ENCODE peak calls at places on chromosomes 12 and 14, in seven cellular contexts. H, Q, B, V, X, S and Y are unnamed samples.
A peak's percentile ranks its signal among the peaks of the same experiment; 100 is the strongest.

GRCh38 chr12:95116773-95117172 is 43.4 kb upstream of the NR2C1 start:
- DNase-seq in S (no peak), H (no peak), V (no peak), B (peak; percentile 82), X (no peak), Q (peak; percentile 36), Y (no peak)

GRCh38 chr12:92933606-92934005 is 4.5 kb upstream of the EEA1 start:
- DNase-seq in H (no peak), S (no peak), X (no peak), V (no peak), Q (no peak), B (no peak), Y (no peak)

GRCh38 chr14:92726135-92726932 is 22.1 kb downstream of the LGMN start:
- DNase-seq in H (peak; percentile 32), B (peak; percentile 39), X (no peak), V (peak; percentile 88), S (no peak), Q (peak; percentile 87), Y (no peak)

GRCh38 chr12:124162151-124163110 is 132.5 kb upstream of the RFLNA start:
- DNase-seq in B (peak; percentile 6), X (no peak), V (peak; percentile 60), Q (no peak), S (no peak), H (no peak), Y (no peak)

GRCh38 chr12:18723752-18724151 is 14.1 kb downstream of the PLCZ1 start:
- DNase-seq in Q (peak; percentile 16), S (no peak), X (no peak), B (peak; percentile 73), H (no peak), V (no peak), Y (no peak)

GRCh38 chr12:119208626-119209061 is 29.9 kb downstream of the HSPB8 start:
- DNase-seq in H (peak; percentile 12), Q (no peak), V (peak; percentile 54), B (no peak), X (peak; percentile 17), S (peak; percentile 95), Y (peak; percentile 79)

GRCh38 chr14:95515523-95516517 is 630 bp downstream of the SYNE3 start:
- DNase-seq in S (no peak), H (peak; percentile 52), B (no peak), Q (peak; percentile 74), V (peak; percentile 85), X (peak; percentile 80), Y (peak; percentile 81)

GRCh38 chr12:112303004-112303403 is 79.2 kb downstream of the HECTD4 start:
- DNase-seq in V (no peak), H (no peak), X (no peak), S (no peak), B (no peak), Q (peak; percentile 67), Y (no peak)

GRCh38 chr12:114671664-114672476 is 12.1 kb downstream of the TBX3 start:
- DNase-seq in V (no peak), H (no peak), Q (no peak), B (no peak), S (no peak), X (peak; percentile 83), Y (no peak)

GRCh38 chr14:94062344-94062904 is 18.6 kb downstream of the DDX24 start:
- DNase-seq in X (no peak), V (no peak), H (no peak), Q (no peak), S (peak; percentile 47), B (no peak), Y (no peak)

GRCh38 chr14:51479584-51480305 is 172.0 kb upstream of the FRMD6 start:
- DNase-seq in H (no peak), B (no peak), X (no peak), Q (no peak), S (no peak), V (no peak), Y (no peak)

GRCh38 chr12:65952737-65953209 is 128.5 kb downstream of the HMGA2 start:
- DNase-seq in H (no peak), Q (peak; percentile 13), B (no peak), V (peak; percentile 16), X (no peak), S (no peak), Y (no peak)

GRCh38 chr14:103514596-103515421 is 7.8 kb downstream of the CKB start:
- DNase-seq in B (no peak), V (no peak), Q (no peak), S (no peak), H (no peak), X (no peak), Y (no peak)

GRCh38 chr14:69288001-69288771 is 28.2 kb downstream of the GALNT16 start:
- DNase-seq in S (no peak), V (peak; percentile 27), Q (peak; percentile 46), H (peak; percentile 37), X (peak; percentile 42), B (no peak), Y (peak; percentile 23)

GRCh38 chr12:57898308-57898970 is 42.9 kb upstream of the ATP23 start:
- DNase-seq in X (no peak), Q (no peak), S (no peak), B (no peak), H (no peak), V (peak; percentile 48), Y (no peak)

GRCh38 chr12:591571-592505 is 71.4 kb downstream of the NINJ2 start:
- DNase-seq in V (no peak), Q (no peak), S (no peak), B (no peak), H (peak; percentile 84), X (peak; percentile 97), Y (peak; percentile 52)

GRCh38 chr12:67916266-67916970 is 72.8 kb upstream of the IFNG-AS1 start:
- DNase-seq in H (no peak), X (no peak), V (no peak), S (no peak), B (no peak), Q (no peak), Y (no peak)

GRCh38 chr14:101739446-101740141 is 21.9 kb upstream of the PPP2R5C start:
- DNase-seq in Q (no peak), V (no peak), H (no peak), X (no peak), B (no peak), S (peak; percentile 74), Y (no peak)

GRCh38 chr12:22287776-22288621 is 46.5 kb downstream of the ST8SIA1 start:
- DNase-seq in Q (no peak), S (no peak), V (no peak), B (no peak), H (no peak), X (no peak), Y (no peak)

GRCh38 chr12:20463920-20464524 is 95.7 kb downstream of the PDE3A start:
- DNase-seq in Q (peak; percentile 18), S (no peak), B (no peak), H (no peak), V (no peak), X (no peak), Y (no peak)

GRCh38 chr14:54698501-54698900 is 131.6 kb downstream of the SAMD4A start:
- DNase-seq in H (no peak), X (no peak), S (no peak), Q (no peak), B (no peak), V (no peak), Y (peak; percentile 69)

DNA sequence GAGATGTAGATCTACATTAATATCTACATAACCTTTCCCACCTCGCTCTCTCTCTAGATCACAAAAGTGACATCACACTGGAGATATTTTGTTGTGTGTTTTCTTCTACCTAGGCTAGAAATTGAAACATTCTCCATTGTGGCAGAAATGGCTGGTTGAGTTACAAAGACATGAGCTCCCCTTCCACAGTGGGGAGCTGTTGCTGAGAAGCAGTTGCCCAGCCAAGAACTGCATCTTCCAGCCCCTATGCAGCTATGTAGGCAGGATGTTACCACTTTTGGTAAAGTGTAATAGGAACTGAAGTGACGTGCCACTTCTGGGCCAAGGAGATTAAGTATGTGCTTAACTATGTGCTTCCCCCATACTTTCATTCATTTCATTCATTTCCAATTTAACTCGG is 138.7 kb upstream of the E2F7 start:
- DNase-seq in Q (no peak), X (no peak), V (no peak), B (no peak), H (no peak), S (no peak), Y (no peak)
- TF ChIP-seq CTCF in Q (no peak), X (no peak), V (no peak), B (no peak), H (no peak), S (no peak), Y (peak; percentile 34)

DNA sequence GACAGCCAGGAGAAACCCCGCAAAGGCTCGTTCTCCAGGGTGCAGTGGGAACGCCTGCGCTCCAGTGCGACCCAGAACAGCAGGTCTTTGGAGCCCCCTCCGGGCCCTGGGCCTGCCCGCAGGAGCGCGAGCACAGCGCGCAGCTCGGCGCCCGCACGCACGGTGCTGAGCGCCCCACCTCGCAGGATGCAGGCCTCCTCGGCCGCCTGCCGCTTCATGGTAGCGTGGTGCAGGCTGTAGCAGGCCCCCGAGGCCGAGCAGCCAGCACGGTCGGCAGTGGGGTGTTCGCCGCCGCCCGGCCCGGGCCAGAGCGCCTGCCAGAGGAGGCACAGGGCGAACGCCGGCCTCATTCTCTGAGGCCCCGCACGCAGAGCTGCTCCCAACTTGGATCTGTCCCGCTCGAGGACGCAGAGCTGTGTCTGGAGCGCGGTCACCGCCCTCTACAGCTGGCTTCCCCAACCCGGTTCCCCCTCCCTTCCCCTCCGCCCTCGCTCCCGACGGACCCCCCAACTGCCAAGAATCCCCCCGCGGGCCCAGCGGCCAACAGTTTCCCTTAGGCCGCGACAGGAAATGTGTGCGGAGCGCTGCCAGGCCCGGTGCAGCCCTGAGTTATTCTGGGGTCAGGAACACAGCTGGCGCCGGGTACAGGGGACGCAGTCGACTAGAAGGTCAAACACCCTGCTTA is at the start of gene CLEC14A:
- DNase-seq in S (no peak), X (no peak), Q (no peak), B (no peak), V (no peak), H (peak; percentile 14), Y (no peak)
- H3K4me3 ChIP-seq in S (peak within 1 kb of the TSS; percentile 59), X (no peak within 1 kb of the TSS), Q (no peak within 1 kb of the TSS), B (no peak within 1 kb of the TSS), V (no peak within 1 kb of the TSS), H (no peak within 1 kb of the TSS), Y (no peak within 1 kb of the TSS)

GRCh38 chr14:64541261-64541970 is 875 bp downstream of the HSPA2 start:
- DNase-seq in Q (no peak), V (peak; percentile 30), H (peak; percentile 46), X (peak; percentile 10), S (no peak), B (no peak), Y (no peak)
- TF ChIP-seq CTCF in Q (no peak), V (no peak), H (no peak), X (no peak), S (no peak), B (no peak), Y (no peak)

GRCh38 chr14:64542839-64543207 is 2.3 kb downstream of the HSPA2 start:
- DNase-seq in B (no peak), V (no peak), Q (no peak), H (no peak), X (no peak), S (no peak), Y (no peak)

GRCh38 chr14:64544607-64545312 is 4.2 kb downstream of the HSPA2 start:
- DNase-seq in B (no peak), Q (no peak), H (no peak), X (no peak), S (no peak), V (no peak), Y (no peak)

GRCh38 chr14:64539186-64539552 is 1.4 kb upstream of the HSPA2 start:
- DNase-seq in H (no peak), B (no peak), V (no peak), X (no peak), S (no peak), Q (no peak), Y (no peak)

GRCh38 chr14:64540208-64541202 is at the start of gene HSPA2:
- DNase-seq in Q (peak; percentile 97), H (peak; percentile 99), S (peak; percentile 99), X (peak; percentile 100), V (peak; percentile 99), B (peak; percentile 94), Y (no peak)

GRCh38 chr14:64541971-64542838 is 1.7 kb downstream of the HSPA2 start:
- DNase-seq in X (no peak), V (no peak), S (no peak), Q (no peak), B (no peak), H (peak; percentile 28), Y (no peak)
- H3K4me3 ChIP-seq in X (no peak overlapping the region), V (peak overlapping the region; percentile 26), S (peak overlapping the region; percentile 69), Q (peak overlapping the region; percentile 45), B (no peak overlapping the region), H (peak overlapping the region; percentile 9), Y (no peak overlapping the region)